ENCODE peak calls at places on chromosomes 2 and 18, in eight cellular contexts. E is fibroblast of pulmonary artery, F is AG04449, X is tibial artery, Q is heart right ventricle, P is left lung, O is choroid plexus epithelial cell, G is cardiac muscle cell. D is an unnamed sample.

GRCh38 chr2:98382739-98383138 is 36.5 kb downstream of the CNGA3 start:
- DNase-seq in F (no peak), E (no peak), P (no peak), X (no peak), Q (no peak), O (no peak), G (no peak), D (no peak)

GRCh38 chr2:72015281-72015680 is 132.4 kb downstream of the CYP26B1 start:
- DNase-seq in O (peak), G (no peak), P (no peak), X (no peak), E (no peak), Q (no peak), F (no peak), D (no peak)

GRCh38 chr18:74775239-74775638 is 177.6 kb downstream of the ZNF407 start:
- DNase-seq in X (no peak), E (peak), O (peak), G (no peak), F (peak), P (no peak), Q (no peak), D (peak)

GRCh38 chr2:24993797-24994196 is 22.0 kb upstream of the DNAJC27 start:
- DNase-seq in F (no peak), P (no peak), Q (no peak), G (no peak), X (no peak), E (no peak), O (no peak), D (peak)

GRCh38 chr2:241774419-241775222 is 2.0 kb upstream of the GAL3ST2 start:
- DNase-seq in E (peak), G (no peak), P (no peak), X (peak), Q (no peak), O (peak), F (peak), D (peak)

GRCh38 chr2:48779019-48779418 is 23.5 kb upstream of the LHCGR start:
- DNase-seq in X (no peak), E (no peak), O (no peak), P (no peak), G (no peak), F (no peak), Q (no peak), D (no peak)

GRCh38 chr2:5959836-5960820 is 267.9 kb downstream of the SOX11 start:
- DNase-seq in Q (no peak), P (no peak), E (no peak), O (no peak), G (no peak), X (no peak), F (no peak), D (no peak)

GRCh38 chr2:190504912-190505311 is 29.6 kb downstream of the NEMP2 start:
- DNase-seq in O (no peak), P (no peak), X (no peak), F (no peak), E (no peak), Q (no peak), G (no peak), D (no peak)

GRCh38 chr2:14220101-14220500 is 412.4 kb upstream of the LRATD1 start:
- DNase-seq in F (no peak), P (no peak), E (no peak), O (peak), G (no peak), X (no peak), Q (no peak), D (no peak)

GRCh38 chr2:143623270-143623669 is 494.1 kb downstream of the ARHGAP15 start:
- DNase-seq in O (peak), F (no peak), G (no peak), Q (no peak), P (no peak), E (no peak), X (no peak), D (no peak)
- TF ChIP-seq CTCF in O (no peak), F (no peak), G (no peak), Q (no peak), P (no peak), E (no peak), X (no peak), D (no peak)

GRCh38 chr2:42198466-42198865 is 29.3 kb downstream of the EML4 start:
- DNase-seq in X (no peak), G (no peak), E (no peak), P (no peak), F (no peak), Q (no peak), O (no peak), D (no peak)
- TF ChIP-seq CTCF in X (no peak), G (no peak), E (no peak), P (no peak), F (no peak), Q (no peak), O (no peak), D (no peak)

GRCh38 chr2:232235206-232235605 is 143.3 kb upstream of the ALPP start:
- DNase-seq in E (no peak), G (no peak), F (no peak), P (no peak), Q (no peak), X (no peak), O (no peak), D (no peak)
- TF ChIP-seq CTCF in E (no peak), G (no peak), F (no peak), P (no peak), Q (no peak), X (no peak), O (no peak), D (no peak)

GRCh38 chr2:73907840-73908452 is 15.1 kb downstream of the ACTG2 start:
- DNase-seq in Q (no peak), E (no peak), F (no peak), O (peak), P (no peak), X (no peak), G (peak), D (no peak)
- TF ChIP-seq CTCF in Q (no peak), E (peak), F (no peak), O (peak), P (no peak), X (no peak), G (peak), D (peak)

GRCh38 chr2:105039559-105039958 is 1.7 kb downstream of the MRPS9 start:
- DNase-seq in P (no peak), E (no peak), Q (no peak), O (no peak), X (no peak), G (no peak), F (no peak), D (no peak)

GRCh38 chr2:105038383-105039061 is 653 bp downstream of the MRPS9 start:
- DNase-seq in F (no peak), Q (no peak), O (peak), E (peak), G (no peak), X (no peak), P (no peak), D (no peak)

GRCh38 chr2:105034170-105034569 is 3.7 kb upstream of the MRPS9 start:
- DNase-seq in Q (no peak), F (no peak), E (no peak), P (no peak), X (no peak), G (no peak), O (peak), D (no peak)

GRCh38 chr2:105042189-105042588 is 4.3 kb downstream of the MRPS9 start:
- DNase-seq in Q (no peak), E (no peak), O (peak), F (no peak), P (no peak), X (no peak), G (peak), D (no peak)

DNA sequence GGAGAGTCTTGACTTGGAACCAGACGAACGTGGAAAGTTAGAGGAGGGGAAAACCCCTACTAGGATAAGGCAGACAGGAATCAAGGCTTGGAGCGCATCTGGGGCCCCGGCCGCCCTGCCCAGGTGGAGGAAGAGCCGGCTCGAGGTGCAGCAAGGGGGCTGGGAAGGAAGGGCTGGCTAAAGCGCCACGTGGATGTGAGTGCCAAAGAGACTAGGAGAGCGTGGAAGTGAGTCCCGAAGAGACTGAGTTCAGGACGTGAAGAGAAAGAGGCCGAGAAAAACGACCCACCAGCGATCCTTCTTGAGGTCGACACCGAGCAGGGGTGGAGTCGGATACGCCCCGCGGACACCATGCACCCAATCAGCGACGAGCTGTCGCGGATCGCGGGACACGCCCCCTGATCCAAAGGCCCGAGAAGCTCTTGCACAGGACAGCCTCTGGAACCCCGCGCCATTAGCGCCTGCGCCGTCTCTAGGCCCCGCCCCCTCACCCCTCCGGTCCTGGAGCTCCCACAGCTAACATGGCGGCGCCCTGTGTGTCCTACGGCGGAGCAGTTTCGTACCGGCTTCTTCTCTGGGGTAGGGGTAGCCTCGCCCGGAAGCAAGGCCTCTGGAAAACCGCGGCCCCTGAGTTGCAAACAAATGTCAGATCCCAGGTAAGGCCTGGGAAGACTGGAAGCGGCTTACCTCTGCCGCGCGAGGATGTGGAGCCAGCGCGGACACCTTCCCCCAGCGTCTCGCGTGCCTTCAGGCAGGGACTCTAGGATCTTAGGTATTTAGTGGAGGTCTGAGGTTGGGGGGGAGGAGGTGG is at the start of gene MRPS9:
- DNase-seq in G (peak), E (peak), P (peak), X (peak), Q (peak), F (peak), O (peak), D (peak)
- TF ChIP-seq CTCF in G (no peak), E (no peak), P (no peak), X (no peak), Q (no peak), F (no peak), O (no peak), D (no peak)

GRCh38 chr2:73111300-73112025 is 1.3 kb downstream of the RAB11FIP5 start:
- DNase-seq in E (no peak), F (no peak), P (no peak), Q (no peak), X (peak), G (peak), O (peak), D (peak)
- TF ChIP-seq CTCF in E (no peak), F (no peak), P (no peak), Q (no peak), X (no peak), G (no peak), O (no peak), D (no peak)

DNA sequence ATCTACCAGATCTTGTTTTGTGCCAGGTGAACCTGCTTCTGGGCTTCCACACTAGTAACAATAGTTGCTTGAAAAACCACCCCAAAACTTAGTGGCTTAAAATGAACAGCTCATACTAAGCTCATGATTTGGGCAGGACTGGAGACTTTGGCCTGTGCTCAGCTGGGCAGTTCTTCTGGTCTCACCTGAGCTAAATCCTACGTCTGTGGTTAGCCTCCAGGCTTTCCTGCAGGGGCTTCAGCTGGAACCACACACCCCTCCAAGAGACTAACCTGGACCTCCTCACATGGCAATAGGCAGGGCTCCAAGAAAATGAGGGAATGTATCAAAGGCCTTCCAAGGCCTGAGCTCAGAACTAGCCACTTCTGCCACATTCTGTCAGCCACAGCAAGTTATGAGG is 144.1 kb downstream of the CD8B2 start:
- DNase-seq in X (no peak), E (no peak), P (no peak), O (no peak), F (no peak), Q (no peak), G (no peak), D (no peak)
- TF ChIP-seq CTCF in X (no peak), E (no peak), P (no peak), O (no peak), F (no peak), Q (no peak), G (no peak), D (no peak)

GRCh38 chr18:9913526-9914333 is at the start of gene VAPA:
- DNase-seq in E (peak), O (peak), G (peak), P (peak), Q (peak), F (peak), X (peak), D (peak)

GRCh38 chr18:9915291-9916066 is 1.7 kb downstream of the VAPA start:
- DNase-seq in P (no peak), E (no peak), O (no peak), Q (no peak), G (no peak), X (no peak), F (no peak), D (no peak)

GRCh38 chr18:9914584-9915290 is 921 bp downstream of the VAPA start:
- DNase-seq in X (peak), F (peak), G (peak), E (peak), P (peak), O (peak), Q (peak), D (peak)

GRCh38 chr18:9913151-9913525 is 678 bp upstream of the VAPA start:
- DNase-seq in P (no peak), E (no peak), X (no peak), F (no peak), Q (no peak), G (no peak), O (no peak), D (no peak)

DNA sequence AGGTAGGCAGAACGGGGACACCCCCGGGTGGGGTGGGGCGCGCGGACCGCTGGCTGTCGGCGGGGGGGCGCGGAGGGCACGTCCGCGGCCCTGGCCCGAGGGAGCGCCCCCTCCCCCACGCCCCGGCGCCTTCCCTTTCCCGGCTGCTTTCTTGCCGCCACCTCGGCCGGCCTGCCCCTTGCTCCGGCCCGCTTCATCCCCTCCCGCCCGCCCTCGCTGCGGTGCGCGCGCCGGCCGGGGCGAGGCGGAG is 443 bp downstream of the VAPA start:
- DNase-seq in X (no peak), Q (no peak), F (no peak), E (no peak), G (no peak), O (no peak), P (no peak), D (no peak)
- TF ChIP-seq CTCF in X (no peak), Q (no peak), F (no peak), E (no peak), G (no peak), O (no peak), P (no peak), D (no peak)

GRCh38 chr2:1910562-1911256 is 166.4 kb upstream of the PXDN start:
- DNase-seq in Q (no peak), P (no peak), O (peak), F (no peak), G (peak), E (peak), X (no peak), D (no peak)
- TF ChIP-seq CTCF in Q (peak), P (no peak), O (peak), F (peak), G (no peak), E (peak), X (no peak), D (no peak)